ENCODE peak calls at places on chromosomes 6 and 20, in eight cellular contexts. R is ecto neural progenitor cell, G is transverse colon, B is germinal center, U is Calu3, Q is Karpas-422, E is choroid plexus epithelial cell, T is EL. V is an unnamed sample.
A peak's percentile ranks its signal among the peaks of the same experiment; 100 is the strongest.

GRCh38 chr6:128394171-128394570 is 126.2 kb downstream of the PTPRK start:
- DNase-seq in R (no peak), G (no peak), B (no peak), U (no peak), Q (no peak), E (peak; percentile 66), T (no peak), V (no peak)

GRCh38 chr6:129852257-129852858 is 8.8 kb downstream of the TMEM244 start:
- DNase-seq in R (no peak), G (no peak), B (no peak), U (peak; percentile 6), Q (no peak), E (peak; percentile 34), T (peak; percentile 28), V (no peak)

GRCh38 chr20:41956316-41957050 is 338.3 kb upstream of the CHD6 start:
- DNase-seq in R (no peak), G (no peak), B (peak; percentile 11), U (peak; percentile 18), Q (peak; percentile 81), E (no peak), T (no peak), V (peak; percentile 17)

GRCh38 chr20:973785-974194 is 28.3 kb downstream of the RSPO4 start:
- DNase-seq in R (no peak), G (peak; percentile 12), B (peak; percentile 58), U (peak; percentile 36), Q (peak; percentile 85), E (peak; percentile 50), T (peak; percentile 78), V (peak; percentile 76)

GRCh38 chr6:159131709-159132108 is 37.5 kb upstream of the FNDC1 start:
- DNase-seq in R (no peak), G (no peak), B (no peak), U (no peak), Q (no peak), E (no peak), T (no peak), V (no peak)

GRCh38 chr6:168515376-168515775 is 74.4 kb downstream of the SMOC2 start:
- DNase-seq in R (no peak), G (no peak), B (no peak), U (no peak), Q (no peak), E (no peak), T (no peak), V (no peak)

GRCh38 chr20:43727980-43728590 is 1.3 kb upstream of the GTSF1L start:
- DNase-seq in R (no peak), G (peak; percentile 30), B (no peak), U (no peak), Q (peak; percentile 61), E (no peak), T (no peak), V (no peak)

GRCh38 chr20:13068336-13068735 is 59.6 kb downstream of the SPTLC3 start:
- DNase-seq in R (no peak), G (peak; percentile 64), B (no peak), U (no peak), Q (no peak), E (no peak), T (no peak), V (no peak)

GRCh38 chr20:48259456-48259855 is 474.2 kb upstream of the SULF2 start:
- DNase-seq in R (no peak), G (no peak), B (no peak), U (no peak), Q (no peak), E (no peak), T (no peak), V (no peak)

GRCh38 chr6:15677822-15678221 is 15.0 kb upstream of the DTNBP1 start:
- DNase-seq in R (no peak), G (no peak), B (no peak), U (no peak), Q (peak; percentile 54), E (no peak), T (no peak), V (no peak)

GRCh38 chr20:37259865-37260264 is 1.7 kb downstream of the GHRH start:
- DNase-seq in R (no peak), G (no peak), B (no peak), U (no peak), Q (no peak), E (no peak), T (no peak), V (no peak)

GRCh38 chr20:16828666-16829305 is 80.6 kb downstream of the OTOR start:
- DNase-seq in R (no peak), G (no peak), B (no peak), U (no peak), Q (no peak), E (no peak), T (no peak), V (no peak)

GRCh38 chr6:17059022-17059421 is 42.8 kb upstream of the STMND1 start:
- DNase-seq in R (no peak), G (no peak), B (no peak), U (no peak), Q (no peak), E (no peak), T (no peak), V (no peak)

GRCh38 chr6:167762259-167762962 is 64.3 kb upstream of the AFDN start:
- DNase-seq in R (no peak), G (no peak), B (no peak), U (no peak), Q (no peak), E (no peak), T (no peak), V (no peak)

GRCh38 chr6:69780585-69781178 is 16.1 kb downstream of the LMBRD1 start:
- DNase-seq in R (no peak), G (no peak), B (no peak), U (peak; percentile 28), Q (no peak), E (no peak), T (no peak), V (no peak)

GRCh38 chr6:119076966-119077642 is 1.4 kb downstream of the FAM184A start:
- DNase-seq in R (no peak), G (no peak), B (no peak), U (no peak), Q (no peak), E (no peak), T (no peak), V (no peak)

GRCh38 chr6:110140650-110141049 is 38.8 kb downstream of the WASF1 start:
- DNase-seq in R (no peak), G (no peak), B (no peak), U (no peak), Q (no peak), E (peak; percentile 74), T (peak; percentile 75), V (no peak)

GRCh38 chr6:165515963-165516624 is 146.9 kb downstream of the PDE10A start:
- DNase-seq in R (no peak), G (no peak), B (no peak), U (no peak), Q (no peak), E (peak; percentile 71), T (no peak), V (no peak)

GRCh38 chr20:676315-676937 is 824 bp upstream of the SCRT2 start:
- DNase-seq in R (no peak), G (peak; percentile 21), B (peak; percentile 50), U (no peak), Q (peak; percentile 69), E (no peak), T (no peak), V (no peak)

GRCh38 chr6:166591026-166591425 is 4.5 kb upstream of the RAMACL start:
- DNase-seq in R (no peak), G (no peak), B (no peak), U (no peak), Q (no peak), E (no peak), T (no peak), V (no peak)

GRCh38 chr6:4282926-4283325 is 147.6 kb upstream of the ECI2 start:
- DNase-seq in R (no peak), G (no peak), B (no peak), U (no peak), Q (no peak), E (no peak), T (no peak), V (no peak)

GRCh38 chr20:8331740-8332412 is 199.8 kb downstream of the PLCB1 start:
- DNase-seq in R (no peak), G (no peak), B (no peak), U (no peak), Q (no peak), E (peak; percentile 89), T (peak; percentile 81), V (no peak)

GRCh38 chr20:57582432-57583288 is 21.8 kb downstream of the PCK1 start:
- DNase-seq in R (peak; percentile 70), G (no peak), B (no peak), U (peak; percentile 44), Q (peak; percentile 58), E (peak; percentile 94), T (no peak), V (no peak)

GRCh38 chr6:27332692-27333641 is 20.9 kb upstream of the POM121L2 start:
- DNase-seq in R (peak; percentile 66), G (no peak), B (no peak), U (peak; percentile 41), Q (no peak), E (peak; percentile 74), T (peak; percentile 78), V (peak; percentile 57)

GRCh38 chr20:57662028-57662312 is 41.7 kb upstream of the ZBP1 start:
- DNase-seq in R (no peak), G (no peak), B (no peak), U (no peak), Q (no peak), E (no peak), T (no peak), V (no peak)

GRCh38 chr6:143696327-143697000 is 18.7 kb downstream of the PHACTR2 start:
- DNase-seq in R (no peak), G (no peak), B (no peak), U (no peak), Q (no peak), E (peak; percentile 26), T (no peak), V (no peak)

GRCh38 chr6:54747955-54748354 is 98.6 kb upstream of the FAM83B start:
- DNase-seq in R (no peak), G (no peak), B (no peak), U (no peak), Q (no peak), E (no peak), T (no peak), V (no peak)

GRCh38 chr6:305371-306206 is 13.3 kb downstream of the DUSP22 start:
- DNase-seq in R (no peak), G (no peak), B (no peak), U (no peak), Q (no peak), E (no peak), T (no peak), V (peak; percentile 93)

GRCh38 chr20:23435675-23436539 is 3.6 kb upstream of the CSTL1 start:
- DNase-seq in R (peak; percentile 35), G (peak; percentile 66), B (no peak), U (no peak), Q (no peak), E (peak; percentile 39), T (no peak), V (no peak)

GRCh38 chr6:93468291-93468690 is 48.9 kb upstream of the EPHA7 start:
- DNase-seq in R (peak; percentile 51), G (no peak), B (no peak), U (no peak), Q (no peak), E (peak; percentile 64), T (no peak), V (no peak)

GRCh38 chr6:88114838-88115237 is 51.3 kb downstream of the CNR1 start:
- DNase-seq in R (no peak), G (no peak), B (no peak), U (no peak), Q (no peak), E (no peak), T (no peak), V (peak; percentile 11)

GRCh38 chr20:56554869-56555268 is 21.8 kb downstream of the FAM209B start:
- DNase-seq in R (no peak), G (peak; percentile 29), B (peak; percentile 42), U (peak; percentile 58), Q (peak; percentile 73), E (peak; percentile 98), T (peak; percentile 98), V (peak; percentile 47)

GRCh38 chr20:58994390-58995159 is 12.5 kb downstream of the CTSZ start:
- DNase-seq in R (no peak), G (no peak), B (no peak), U (no peak), Q (no peak), E (no peak), T (no peak), V (no peak)

GRCh38 chr6:28880894-28881780 is 42.6 kb downstream of the TRIM27 start:
- DNase-seq in R (peak; percentile 89), G (peak; percentile 71), B (peak; percentile 34), U (peak; percentile 85), Q (peak; percentile 87), E (peak; percentile 82), T (peak; percentile 78), V (peak; percentile 70)